ENCODE peak calls at places on chromosome 7, in eight cellular contexts. One of them, this sample, is unnamed.

GRCh38 chr7:95493247-95493646 is 7.5 kb downstream of the ASB4 start:
- DNase-seq in lower lobe of right lung: no peak
- DNase-seq in upper lobe of right lung: no peak
- DNase-seq in IMR-90: peak; percentile 35
- DNase-seq in neural progenitor cell: no peak
- DNase-seq in CD8-positive, alpha-beta T cell: no peak
- DNase-seq in cardiac muscle cell: no peak
- DNase-seq in heart right ventricle: no peak
- DNase-seq in this sample: no peak

GRCh38 chr7:33868151-33868550 is 37.2 kb upstream of the BMPER start:
- DNase-seq in lower lobe of right lung: no peak
- DNase-seq in upper lobe of right lung: no peak
- DNase-seq in IMR-90: peak; percentile 69
- DNase-seq in neural progenitor cell: no peak
- DNase-seq in CD8-positive, alpha-beta T cell: no peak
- DNase-seq in cardiac muscle cell: peak; percentile 37
- DNase-seq in heart right ventricle: no peak
- DNase-seq in this sample: no peak

GRCh38 chr7:26779978-26780595 is 84.3 kb downstream of the SKAP2 start:
- DNase-seq in lower lobe of right lung: no peak
- DNase-seq in upper lobe of right lung: no peak
- DNase-seq in IMR-90: no peak
- DNase-seq in neural progenitor cell: no peak
- DNase-seq in CD8-positive, alpha-beta T cell: no peak
- DNase-seq in cardiac muscle cell: no peak
- DNase-seq in heart right ventricle: no peak
- DNase-seq in this sample: no peak

GRCh38 chr7:13151982-13152381 is 464.5 kb downstream of the ARL4A start:
- DNase-seq in lower lobe of right lung: no peak
- DNase-seq in upper lobe of right lung: no peak
- DNase-seq in IMR-90: no peak
- DNase-seq in neural progenitor cell: no peak
- DNase-seq in CD8-positive, alpha-beta T cell: no peak
- DNase-seq in cardiac muscle cell: no peak
- DNase-seq in heart right ventricle: no peak
- DNase-seq in this sample: no peak

GRCh38 chr7:17380696-17381662 is 82.5 kb downstream of the AHR start:
- DNase-seq in lower lobe of right lung: no peak
- DNase-seq in upper lobe of right lung: no peak
- DNase-seq in IMR-90: peak; percentile 60
- DNase-seq in neural progenitor cell: no peak
- DNase-seq in CD8-positive, alpha-beta T cell: no peak
- DNase-seq in cardiac muscle cell: no peak
- DNase-seq in heart right ventricle: no peak
- DNase-seq in this sample: no peak

GRCh38 chr7:75010036-75010435 is 45.5 kb downstream of the CASTOR2 start:
- DNase-seq in lower lobe of right lung: no peak
- DNase-seq in upper lobe of right lung: no peak
- DNase-seq in IMR-90: no peak
- DNase-seq in neural progenitor cell: no peak
- DNase-seq in CD8-positive, alpha-beta T cell: no peak
- DNase-seq in cardiac muscle cell: no peak
- DNase-seq in heart right ventricle: no peak
- DNase-seq in this sample: no peak

GRCh38 chr7:20870977-20871376 is 84.3 kb upstream of the SP8 start:
- DNase-seq in lower lobe of right lung: no peak
- DNase-seq in upper lobe of right lung: no peak
- DNase-seq in IMR-90: no peak
- DNase-seq in neural progenitor cell: no peak
- DNase-seq in CD8-positive, alpha-beta T cell: no peak
- DNase-seq in cardiac muscle cell: no peak
- DNase-seq in heart right ventricle: no peak
- DNase-seq in this sample: no peak

GRCh38 chr7:106717997-106718871 is 57.3 kb upstream of the CCDC71L start:
- DNase-seq in lower lobe of right lung: no peak
- DNase-seq in upper lobe of right lung: no peak
- DNase-seq in IMR-90: peak; percentile 98
- DNase-seq in neural progenitor cell: no peak
- DNase-seq in CD8-positive, alpha-beta T cell: no peak
- DNase-seq in cardiac muscle cell: peak; percentile 98
- DNase-seq in heart right ventricle: peak; percentile 36
- DNase-seq in this sample: no peak

GRCh38 chr7:27106181-27106905 is 3.9 kb upstream of the HOXA2 start:
- DNase-seq in lower lobe of right lung: no peak
- DNase-seq in upper lobe of right lung: no peak
- DNase-seq in IMR-90: peak; percentile 58
- DNase-seq in neural progenitor cell: peak; percentile 89
- DNase-seq in CD8-positive, alpha-beta T cell: no peak
- DNase-seq in cardiac muscle cell: no peak
- DNase-seq in heart right ventricle: no peak
- DNase-seq in this sample: no peak

GRCh38 chr7:157234271-157234670 is 95.5 kb downstream of the UBE3C start:
- DNase-seq in lower lobe of right lung: no peak
- DNase-seq in upper lobe of right lung: no peak
- DNase-seq in IMR-90: no peak
- DNase-seq in neural progenitor cell: no peak
- DNase-seq in CD8-positive, alpha-beta T cell: no peak
- DNase-seq in cardiac muscle cell: no peak
- DNase-seq in heart right ventricle: no peak
- DNase-seq in this sample: no peak

GRCh38 chr7:818031-818699 is 14.1 kb upstream of the SUN1 start:
- DNase-seq in lower lobe of right lung: no peak
- DNase-seq in upper lobe of right lung: no peak
- DNase-seq in IMR-90: peak; percentile 85
- DNase-seq in neural progenitor cell: no peak
- DNase-seq in CD8-positive, alpha-beta T cell: no peak
- DNase-seq in cardiac muscle cell: peak; percentile 34
- DNase-seq in heart right ventricle: no peak
- DNase-seq in this sample: no peak

GRCh38 chr7:119720541-119720940 is 552.4 kb upstream of the KCND2 start:
- DNase-seq in lower lobe of right lung: no peak
- DNase-seq in upper lobe of right lung: no peak
- DNase-seq in IMR-90: peak; percentile 84
- DNase-seq in neural progenitor cell: no peak
- DNase-seq in CD8-positive, alpha-beta T cell: no peak
- DNase-seq in cardiac muscle cell: peak; percentile 86
- DNase-seq in heart right ventricle: no peak
- DNase-seq in this sample: no peak

GRCh38 chr7:27108390-27109127 is 6.1 kb upstream of the HOXA2 start:
- DNase-seq in lower lobe of right lung: peak; percentile 54
- DNase-seq in upper lobe of right lung: no peak
- DNase-seq in IMR-90: peak; percentile 88
- DNase-seq in neural progenitor cell: peak; percentile 83
- DNase-seq in CD8-positive, alpha-beta T cell: peak; percentile 31
- DNase-seq in cardiac muscle cell: no peak
- DNase-seq in heart right ventricle: no peak
- DNase-seq in this sample: no peak

GRCh38 chr7:94056796-94057207 is 52.6 kb upstream of the BET1 start:
- DNase-seq in lower lobe of right lung: no peak
- DNase-seq in upper lobe of right lung: no peak
- DNase-seq in IMR-90: peak; percentile 98
- DNase-seq in neural progenitor cell: peak; percentile 43
- DNase-seq in CD8-positive, alpha-beta T cell: no peak
- DNase-seq in cardiac muscle cell: peak; percentile 79
- DNase-seq in heart right ventricle: no peak
- DNase-seq in this sample: no peak

GRCh38 chr7:129468087-129468486 is 33.9 kb downstream of the STRIP2 start:
- DNase-seq in lower lobe of right lung: no peak
- DNase-seq in upper lobe of right lung: no peak
- DNase-seq in IMR-90: peak; percentile 75
- DNase-seq in neural progenitor cell: no peak
- DNase-seq in CD8-positive, alpha-beta T cell: no peak
- DNase-seq in cardiac muscle cell: peak; percentile 77
- DNase-seq in heart right ventricle: no peak
- DNase-seq in this sample: no peak

GRCh38 chr7:5492249-5493020 is 68.8 kb upstream of the TNRC18 start:
- DNase-seq in lower lobe of right lung: no peak
- DNase-seq in upper lobe of right lung: no peak
- DNase-seq in IMR-90: no peak
- DNase-seq in neural progenitor cell: no peak
- DNase-seq in CD8-positive, alpha-beta T cell: no peak
- DNase-seq in cardiac muscle cell: no peak
- DNase-seq in heart right ventricle: no peak
- DNase-seq in this sample: no peak

GRCh38 chr7:33050425-33051318 is 11.9 kb downstream of the NT5C3A start:
- DNase-seq in lower lobe of right lung: no peak
- DNase-seq in upper lobe of right lung: no peak
- DNase-seq in IMR-90: peak; percentile 59
- DNase-seq in neural progenitor cell: peak; percentile 33
- DNase-seq in CD8-positive, alpha-beta T cell: no peak
- DNase-seq in cardiac muscle cell: peak; percentile 63
- DNase-seq in heart right ventricle: no peak
- DNase-seq in this sample: no peak

GRCh38 chr7:31046723-31047122 is 5.4 kb upstream of the ADCYAP1R1 start:
- DNase-seq in lower lobe of right lung: no peak
- DNase-seq in upper lobe of right lung: no peak
- DNase-seq in IMR-90: no peak
- DNase-seq in neural progenitor cell: no peak
- DNase-seq in CD8-positive, alpha-beta T cell: no peak
- DNase-seq in cardiac muscle cell: no peak
- DNase-seq in heart right ventricle: no peak
- DNase-seq in this sample: no peak

GRCh38 chr7:38476764-38477163 is 154.4 kb downstream of the AMPH start:
- DNase-seq in lower lobe of right lung: no peak
- DNase-seq in upper lobe of right lung: no peak
- DNase-seq in IMR-90: no peak
- DNase-seq in neural progenitor cell: no peak
- DNase-seq in CD8-positive, alpha-beta T cell: no peak
- DNase-seq in cardiac muscle cell: no peak
- DNase-seq in heart right ventricle: no peak
- DNase-seq in this sample: no peak

GRCh38 chr7:1555046-1555812 is 776 bp downstream of the TMEM184A start:
- DNase-seq in lower lobe of right lung: no peak
- DNase-seq in upper lobe of right lung: no peak
- DNase-seq in IMR-90: peak; percentile 89
- DNase-seq in neural progenitor cell: no peak
- DNase-seq in CD8-positive, alpha-beta T cell: no peak
- DNase-seq in cardiac muscle cell: peak; percentile 83
- DNase-seq in heart right ventricle: no peak
- DNase-seq in this sample: peak; percentile 73

GRCh38 chr7:37336259-37336658 is 112.4 kb downstream of the ELMO1 start:
- DNase-seq in lower lobe of right lung: no peak
- DNase-seq in upper lobe of right lung: no peak
- DNase-seq in IMR-90: no peak
- DNase-seq in neural progenitor cell: no peak
- DNase-seq in CD8-positive, alpha-beta T cell: no peak
- DNase-seq in cardiac muscle cell: no peak
- DNase-seq in heart right ventricle: no peak
- DNase-seq in this sample: no peak

DNA sequence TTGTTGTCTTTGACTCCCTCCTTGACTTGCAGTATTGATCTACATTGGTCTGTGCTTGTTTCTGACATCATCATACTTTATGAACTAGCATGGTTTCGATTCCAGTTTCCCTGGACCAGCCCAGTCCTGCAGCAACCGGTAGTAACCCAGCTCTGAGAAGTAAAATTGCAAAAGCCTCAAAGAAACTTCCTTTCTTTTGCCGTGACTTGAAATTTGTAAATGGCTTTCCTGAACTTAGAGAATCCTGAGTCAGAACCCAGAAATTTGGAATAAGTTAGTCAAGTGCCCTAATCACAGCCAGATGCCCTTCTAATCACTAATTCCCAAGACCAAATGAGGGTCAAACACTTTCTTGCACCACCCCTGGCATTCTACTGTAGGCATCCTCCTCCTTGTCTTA is 15.0 kb downstream of the TAS2R60 start:
- DNase-seq in lower lobe of right lung: no peak
- DNase-seq in upper lobe of right lung: no peak
- DNase-seq in IMR-90: peak; percentile 57
- DNase-seq in neural progenitor cell: no peak
- DNase-seq in CD8-positive, alpha-beta T cell: no peak
- DNase-seq in cardiac muscle cell: no peak
- DNase-seq in heart right ventricle: no peak
- DNase-seq in this sample: no peak
- H3K27ac ChIP-seq in lower lobe of right lung: no peak overlapping the region
- H3K27ac ChIP-seq in upper lobe of right lung: no peak overlapping the region
- H3K27ac ChIP-seq in IMR-90: peak overlapping the region; percentile 66
- H3K27ac ChIP-seq in neural progenitor cell: no peak overlapping the region
- H3K27ac ChIP-seq in CD8-positive, alpha-beta T cell: no peak overlapping the region
- H3K27ac ChIP-seq in cardiac muscle cell: no peak overlapping the region
- H3K27ac ChIP-seq in heart right ventricle: no peak overlapping the region
- H3K27ac ChIP-seq in this sample: no peak overlapping the region

GRCh38 chr7:51357821-51358220 is 41.2 kb upstream of the COBL start:
- DNase-seq in lower lobe of right lung: no peak
- DNase-seq in upper lobe of right lung: no peak
- DNase-seq in IMR-90: no peak
- DNase-seq in neural progenitor cell: no peak
- DNase-seq in CD8-positive, alpha-beta T cell: no peak
- DNase-seq in cardiac muscle cell: no peak
- DNase-seq in heart right ventricle: no peak
- DNase-seq in this sample: no peak
- TF ChIP-seq CTCF in lower lobe of right lung: no peak
- TF ChIP-seq CTCF in upper lobe of right lung: no peak
- TF ChIP-seq CTCF in IMR-90: no peak
- TF ChIP-seq CTCF in neural progenitor cell: peak; percentile 9
- TF ChIP-seq CTCF in CD8-positive, alpha-beta T cell: no peak
- TF ChIP-seq CTCF in cardiac muscle cell: no peak
- TF ChIP-seq CTCF in heart right ventricle: peak; percentile 9
- TF ChIP-seq CTCF in this sample: no peak

GRCh38 chr7:101211501-101211900 is 5.9 kb downstream of the PLOD3 start:
- DNase-seq in lower lobe of right lung: no peak
- DNase-seq in upper lobe of right lung: no peak
- DNase-seq in IMR-90: no peak
- DNase-seq in neural progenitor cell: no peak
- DNase-seq in CD8-positive, alpha-beta T cell: no peak
- DNase-seq in cardiac muscle cell: no peak
- DNase-seq in heart right ventricle: no peak
- DNase-seq in this sample: no peak
- H3K4me3 ChIP-seq in lower lobe of right lung: no peak overlapping the region
- H3K4me3 ChIP-seq in upper lobe of right lung: no peak overlapping the region
- H3K4me3 ChIP-seq in IMR-90: no peak overlapping the region
- H3K4me3 ChIP-seq in neural progenitor cell: no peak overlapping the region
- H3K4me3 ChIP-seq in CD8-positive, alpha-beta T cell: no peak overlapping the region
- H3K4me3 ChIP-seq in cardiac muscle cell: no peak overlapping the region
- H3K4me3 ChIP-seq in heart right ventricle: no peak overlapping the region
- H3K4me3 ChIP-seq in this sample: no peak overlapping the region

DNA sequence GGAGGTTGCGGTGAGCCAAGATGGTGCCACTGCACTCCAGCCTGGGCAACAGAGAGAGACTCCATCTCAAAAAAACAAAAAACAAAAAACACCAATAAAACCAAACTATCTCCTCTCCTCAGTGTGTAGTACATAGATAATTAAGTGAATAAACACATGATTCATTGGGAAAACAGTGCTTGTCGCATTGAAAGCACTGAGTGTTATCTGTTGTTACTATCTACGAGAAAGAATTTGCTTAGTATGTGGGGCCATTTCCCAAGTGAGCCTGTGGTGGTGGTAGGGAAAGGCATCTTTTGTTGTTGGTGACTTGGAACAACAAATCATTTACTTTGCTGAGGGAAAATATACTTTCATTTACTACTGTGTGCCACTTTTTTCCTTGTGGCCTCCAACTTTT is 42.6 kb downstream of the RSBN1L start:
- DNase-seq in lower lobe of right lung: no peak
- DNase-seq in upper lobe of right lung: no peak
- DNase-seq in IMR-90: peak; percentile 55
- DNase-seq in neural progenitor cell: no peak
- DNase-seq in CD8-positive, alpha-beta T cell: no peak
- DNase-seq in cardiac muscle cell: peak; percentile 25
- DNase-seq in heart right ventricle: no peak
- DNase-seq in this sample: no peak
- H3K27ac ChIP-seq in lower lobe of right lung: no peak overlapping the region
- H3K27ac ChIP-seq in upper lobe of right lung: no peak overlapping the region
- H3K27ac ChIP-seq in IMR-90: no peak overlapping the region
- H3K27ac ChIP-seq in neural progenitor cell: no peak overlapping the region
- H3K27ac ChIP-seq in CD8-positive, alpha-beta T cell: no peak overlapping the region
- H3K27ac ChIP-seq in cardiac muscle cell: no peak overlapping the region
- H3K27ac ChIP-seq in heart right ventricle: no peak overlapping the region
- H3K27ac ChIP-seq in this sample: no peak overlapping the region